ENCODE peak calls at places on chromosomes 13 and 19, in eight cellular contexts. T, Y, I, U, L, R, N and O are unnamed samples. For H3K4me1, the result is how much of the 10 kb centered on the place peaks cover.

GRCh38 chr13:23915308-23915707 is 18.0 kb upstream of the C1QTNF9B start:
- DNase-seq in L (no peak), Y (no peak), U (no peak), T (no peak), N (no peak), I (no peak), R (no peak), O (no peak)

GRCh38 chr13:111549464-111549863 is 229.0 kb downstream of the TEX29 start:
- DNase-seq in I (no peak), L (no peak), N (no peak), T (no peak), Y (no peak), U (no peak), R (no peak), O (no peak)

GRCh38 chr19:18070181-18070580 is 16.6 kb downstream of the IL12RB1 start:
- DNase-seq in U (no peak), R (no peak), I (no peak), T (no peak), Y (no peak), L (no peak), N (no peak), O (no peak)

GRCh38 chr13:112183544-112184145 is 116.7 kb downstream of the SOX1 start:
- DNase-seq in Y (no peak), R (no peak), L (no peak), U (no peak), N (no peak), I (no peak), T (no peak), O (no peak)

GRCh38 chr13:80307401-80307987 is 33.4 kb downstream of the SPRY2 start:
- DNase-seq in L (no peak), N (no peak), R (no peak), Y (no peak), I (no peak), T (no peak), U (no peak), O (no peak)

GRCh38 chr19:38251564-38252051 is 4.6 kb downstream of the PPP1R14A start:
- DNase-seq in R (no peak), N (no peak), L (peak), U (peak), I (no peak), Y (peak), T (no peak), O (no peak)

GRCh38 chr19:5800361-5801270 is 4.3 kb upstream of the NRTN start:
- DNase-seq in R (no peak), N (no peak), I (peak), T (no peak), U (no peak), L (no peak), Y (peak), O (no peak)

GRCh38 chr13:48233097-48233885 is at the start of gene ITM2B:
- DNase-seq in U (peak), Y (peak), L (peak), N (peak), T (peak), I (peak), R (peak), O (peak)

GRCh38 chr13:69213331-69213850 is 894.2 kb upstream of the ATXN8OS start:
- DNase-seq in I (no peak), R (no peak), Y (no peak), N (no peak), U (no peak), L (no peak), T (no peak), O (no peak)

GRCh38 chr19:2616741-2617392 is 85.6 kb downstream of the GNG7 start:
- DNase-seq in L (no peak), Y (peak), R (no peak), U (peak), T (peak), I (no peak), N (no peak), O (peak)

GRCh38 chr19:57830071-57830602 is at the start of gene ZNF587B:
- DNase-seq in L (peak), T (peak), N (peak), Y (peak), R (peak), I (peak), U (peak), O (peak)

GRCh38 chr13:41007359-41008118 is 11.6 kb downstream of the ELF1 start:
- DNase-seq in L (no peak), T (no peak), N (no peak), U (no peak), I (no peak), R (no peak), Y (no peak), O (no peak)

GRCh38 chr19:18650048-18650435 is 13.2 kb downstream of the KLHL26 start:
- DNase-seq in Y (peak), I (no peak), U (peak), R (peak), T (no peak), L (peak), N (peak), O (no peak)

GRCh38 chr13:114161028-114161556 is 18.0 kb upstream of the CFAP97D2 start:
- DNase-seq in R (no peak), N (no peak), Y (no peak), U (no peak), L (peak), T (no peak), I (no peak), O (no peak)

GRCh38 chr13:40238761-40239160 is 427.7 kb downstream of the FOXO1 start:
- DNase-seq in L (no peak), U (no peak), N (no peak), Y (no peak), R (no peak), T (no peak), I (no peak), O (no peak)

GRCh38 chr13:39159393-39159792 is 121.1 kb downstream of the NHLRC3 start:
- DNase-seq in I (no peak), R (no peak), N (no peak), Y (no peak), T (no peak), U (no peak), L (peak), O (no peak)

GRCh38 chr13:113216165-113217056 is 7.0 kb downstream of the CUL4A start:
- DNase-seq in U (no peak), L (peak), T (no peak), N (peak), R (peak), Y (peak), I (peak), O (no peak)

GRCh38 chr13:80504453-80504852 is 163.5 kb upstream of the SPRY2 start:
- DNase-seq in U (no peak), I (no peak), T (no peak), R (no peak), N (no peak), L (no peak), Y (no peak), O (no peak)

GRCh38 chr19:49447485-49448431 is 3.9 kb downstream of the PIH1D1 start:
- DNase-seq in I (no peak), N (peak), U (peak), Y (peak), T (peak), L (peak), R (peak), O (no peak)

GRCh38 chr13:99677388-99677951 is 176.2 kb downstream of the TM9SF2 start:
- DNase-seq in R (no peak), Y (no peak), I (no peak), L (no peak), U (no peak), T (no peak), N (no peak), O (no peak)

GRCh38 chr13:92769064-92769463 is 457.5 kb upstream of the GPC6 start:
- DNase-seq in Y (no peak), T (no peak), L (no peak), U (no peak), N (no peak), I (no peak), R (no peak), O (no peak)

GRCh38 chr19:19460761-19461265 is 54.5 kb downstream of the TSSK6 start:
- DNase-seq in L (peak), N (peak), T (no peak), R (peak), U (peak), I (peak), Y (peak), O (peak)

GRCh38 chr13:62626771-62627170 is 1211.1 kb upstream of the PCDH20 start:
- DNase-seq in N (no peak), Y (no peak), R (no peak), L (no peak), U (no peak), T (no peak), I (no peak), O (no peak)

GRCh38 chr13:97241761-97242160 is 19.6 kb downstream of the MBNL2 start:
- DNase-seq in L (peak), Y (no peak), T (no peak), I (no peak), N (no peak), R (no peak), U (no peak), O (no peak)

GRCh38 chr13:97239943-97240788 is 18.0 kb downstream of the MBNL2 start:
- DNase-seq in Y (no peak), T (no peak), U (no peak), R (no peak), I (no peak), N (peak), L (no peak), O (no peak)

GRCh38 chr13:97239306-97239705 is 17.2 kb downstream of the MBNL2 start:
- DNase-seq in R (no peak), U (no peak), T (no peak), I (no peak), Y (no peak), N (no peak), L (no peak), O (no peak)

GRCh38 chr13:97242755-97243497 is 20.8 kb downstream of the MBNL2 start:
- DNase-seq in L (peak), U (peak), N (no peak), Y (no peak), R (peak), I (no peak), T (no peak), O (no peak)

GRCh38 chr13:97240789-97241734 is 18.9 kb downstream of the MBNL2 start:
- DNase-seq in I (no peak), T (no peak), U (no peak), Y (no peak), N (no peak), L (peak), R (no peak), O (no peak)
- H3K4me1 ChIP-seq in I (half or more), T (under half), U (under half), Y (under half), N (under half), L (half or more), R (half or more), O (under half)

GRCh38 chr19:54373781-54374266 is 9.1 kb upstream of the LAIR1 start:
- DNase-seq in R (no peak), L (no peak), Y (no peak), I (peak), U (peak), T (no peak), N (no peak), O (peak)
- H3K4me3 ChIP-seq in R (no peak), L (no peak), Y (no peak), I (no peak), U (no peak), T (no peak), N (no peak), O (no peak)

GRCh38 chr19:46624958-46625661 is at the start of gene PTGIR:
- DNase-seq in I (peak), L (peak), N (peak), Y (peak), U (peak), T (no peak), R (peak), O (peak)

GRCh38 chr19:46623915-46624502 is 880 bp downstream of the PTGIR start:
- DNase-seq in I (no peak), U (no peak), N (no peak), T (peak), L (no peak), R (no peak), Y (no peak), O (no peak)

GRCh38 chr19:46625731-46626130 is 842 bp upstream of the PTGIR start:
- DNase-seq in R (no peak), N (no peak), Y (peak), U (no peak), L (no peak), I (no peak), T (no peak), O (no peak)

GRCh38 chr19:46629546-46630025 is 4.7 kb upstream of the PTGIR start:
- DNase-seq in I (no peak), U (peak), Y (peak), T (peak), R (no peak), N (no peak), L (peak), O (no peak)

GRCh38 chr19:46626441-46626840 is 1.6 kb upstream of the PTGIR start:
- DNase-seq in R (no peak), I (no peak), Y (peak), N (no peak), T (peak), L (no peak), U (peak), O (no peak)
- H3K4me1 ChIP-seq in R (under half), I (under half), Y (under half), N (under half), T (under half), L (under half), U (under half), O (under half)

GRCh38 chr19:3983542-3983914 is 1.7 kb downstream of the EEF2 start:
- DNase-seq in U (peak), L (peak), R (no peak), T (no peak), Y (no peak), N (no peak), I (no peak), O (no peak)
- H3K4me3 ChIP-seq in U (no peak), L (peak), R (peak), T (no peak), Y (no peak), N (peak), I (peak), O (peak)

GRCh38 chr19:40582467-40582866 is 5.8 kb downstream of the SHKBP1 start:
- DNase-seq in I (no peak), L (no peak), Y (no peak), T (no peak), R (no peak), N (no peak), U (no peak), O (no peak)
- H3K4me1 ChIP-seq in I (under half), L (under half), Y (under half), T (under half), R (under half), N (under half), U (under half), O (under half)

GRCh38 chr19:15125232-15126067 is 18.2 kb downstream of the SYDE1 start:
- DNase-seq in Y (peak), U (peak), N (peak), T (peak), R (peak), I (peak), L (peak), O (peak)

GRCh38 chr19:15123031-15123890 is 16.1 kb downstream of the SYDE1 start:
- DNase-seq in L (no peak), I (no peak), R (no peak), Y (no peak), T (peak), U (no peak), N (no peak), O (no peak)

GRCh38 chr19:15122331-15123030 is 15.3 kb downstream of the SYDE1 start:
- DNase-seq in L (no peak), U (no peak), R (no peak), N (no peak), I (no peak), Y (no peak), T (peak), O (no peak)

GRCh38 chr19:15124572-15125231 is 17.5 kb downstream of the SYDE1 start:
- DNase-seq in T (peak), U (peak), N (peak), L (no peak), R (no peak), I (no peak), Y (no peak), O (no peak)

GRCh38 chr19:15123900-15124299 is 16.7 kb downstream of the SYDE1 start:
- DNase-seq in Y (peak), R (peak), T (peak), N (peak), I (peak), U (no peak), L (no peak), O (no peak)
- H3K4me3 ChIP-seq in Y (no peak), R (no peak), T (no peak), N (peak), I (no peak), U (no peak), L (no peak), O (peak)

DNA sequence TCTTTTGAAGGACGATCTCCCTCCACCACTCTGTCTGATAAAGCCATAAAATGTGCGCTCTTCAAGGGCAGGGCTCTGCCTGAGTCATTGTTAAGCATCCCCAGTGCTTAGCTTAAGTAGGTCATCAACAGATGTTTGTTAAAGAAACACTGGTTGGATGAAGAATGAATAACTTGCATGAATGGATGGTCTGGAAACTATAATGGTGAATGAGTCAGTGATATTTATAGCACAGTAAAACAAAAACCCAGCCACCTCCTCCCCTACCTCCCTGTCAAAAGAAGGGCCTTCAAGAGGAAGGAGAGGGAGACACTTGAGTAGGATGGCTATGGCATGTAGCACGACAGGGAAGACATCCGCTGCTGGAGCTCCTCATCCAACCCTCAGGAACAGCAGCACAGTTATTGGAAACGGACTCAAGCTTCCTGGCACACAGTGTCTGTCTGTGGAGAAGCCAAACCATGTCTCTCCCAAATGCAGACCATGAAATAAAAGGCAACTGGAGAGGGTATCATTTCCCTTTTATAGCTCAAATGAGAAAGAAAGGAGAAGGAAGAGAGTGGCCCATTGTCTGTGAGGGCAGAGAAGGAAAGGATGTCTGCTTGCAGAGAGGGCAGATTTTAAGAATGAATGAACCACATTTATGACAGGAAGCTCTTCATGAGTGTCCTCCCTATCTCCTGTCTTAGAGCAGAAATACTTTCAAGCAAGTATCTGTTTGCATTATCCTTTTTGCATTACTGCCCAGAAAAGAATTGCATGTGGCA is 183.4 kb upstream of the UBL3 start:
- DNase-seq in R (no peak), L (no peak), I (no peak), T (no peak), N (no peak), U (no peak), Y (no peak), O (no peak)
- H3K4me1 ChIP-seq in R (under half), L (under half), I (under half), T (under half), N (under half), U (under half), Y (under half), O (under half)